ENCODE peak calls at places on chromosomes 2 and 18, in nine cellular contexts. J, A, G, F, L, V, I, D and C are unnamed samples.

GRCh38 chr2:85560812-85561279 is 447 bp downstream of the GGCX start:
- DNase-seq in V (no peak), F (no peak), A (no peak), D (no peak), J (no peak), G (no peak), L (no peak), I (no peak), C (no peak)

GRCh38 chr18:28855524-28855923 is 678.6 kb upstream of the CDH2 start:
- DNase-seq in I (no peak), D (no peak), L (no peak), G (no peak), A (no peak), J (peak), V (no peak), F (no peak), C (no peak)

GRCh38 chr2:45745231-45745630 is 93.8 kb downstream of the PRKCE start:
- DNase-seq in I (no peak), F (no peak), V (no peak), L (no peak), G (no peak), J (no peak), D (no peak), A (no peak), C (peak)

GRCh38 chr18:79578396-79579260 is 101.0 kb upstream of the CTDP1 start:
- DNase-seq in G (no peak), J (no peak), D (no peak), A (no peak), I (no peak), V (no peak), L (no peak), F (no peak), C (no peak)

GRCh38 chr18:75923169-75923568 is 495.7 kb upstream of the SMIM21 start:
- DNase-seq in I (no peak), G (peak), V (no peak), L (no peak), D (no peak), A (peak), F (no peak), J (peak), C (no peak)

GRCh38 chr18:36519358-36519757 is 221.8 kb downstream of the FHOD3 start:
- DNase-seq in A (no peak), F (no peak), J (peak), L (no peak), G (peak), D (no peak), I (no peak), V (no peak), C (no peak)

GRCh38 chr2:221402072-221402471 is 170.0 kb downstream of the EPHA4 start:
- DNase-seq in A (no peak), L (no peak), V (no peak), D (no peak), I (no peak), F (no peak), J (peak), G (no peak), C (no peak)

GRCh38 chr2:96505231-96505889 is at the start of gene NEURL3:
- DNase-seq in F (no peak), I (no peak), G (peak), D (no peak), L (no peak), V (no peak), J (peak), A (peak), C (no peak)

GRCh38 chr2:200121931-200122330 is 166.5 kb downstream of the MAIP1 start:
- DNase-seq in V (no peak), F (no peak), L (no peak), A (no peak), D (no peak), G (no peak), I (no peak), J (peak), C (no peak)

GRCh38 chr18:7877609-7878008 is 310.5 kb downstream of the PTPRM start:
- DNase-seq in F (no peak), L (no peak), I (no peak), D (no peak), J (peak), A (no peak), V (no peak), G (peak), C (no peak)

GRCh38 chr2:64017811-64018714 is 1.2 kb downstream of the VPS54 start:
- DNase-seq in G (peak), F (no peak), I (peak), A (peak), J (peak), D (no peak), V (no peak), L (no peak), C (peak)

GRCh38 chr2:237280937-237281336 is 133.0 kb downstream of the COL6A3 start:
- DNase-seq in D (no peak), G (no peak), J (no peak), I (no peak), A (no peak), L (no peak), V (no peak), F (no peak), C (no peak)

GRCh38 chr18:8825729-8826375 is 120.5 kb downstream of the MTCL1 start:
- DNase-seq in J (no peak), V (no peak), D (no peak), A (no peak), G (no peak), F (no peak), I (no peak), L (no peak), C (peak)

GRCh38 chr18:33729556-33729955 is 151.5 kb downstream of the ASXL3 start:
- DNase-seq in A (no peak), G (no peak), I (no peak), D (no peak), F (no peak), J (no peak), V (no peak), L (no peak), C (no peak)